ENCODE peak calls at places on chromosomes 11 and 22, in ten cellular contexts. One of them, this sample, is unnamed.
A peak's percentile ranks its signal among the peaks of the same experiment; 100 is the strongest.

GRCh38 chr11:19711911-19712280 is 741 bp upstream of the NAV2 start:
- DNase-seq in smooth muscle cell of the brain vasculature: no peak
- DNase-seq in fibroblast of the conjunctiva: no peak
- DNase-seq in GM13976: peak; percentile 17
- DNase-seq in Right ventricle myocardium superior: no peak
- DNase-seq in CD8-positive, alpha-beta memory T cell: no peak
- DNase-seq in NCI-H1417: no peak
- DNase-seq in astrocyte of the spinal cord: no peak
- DNase-seq in left cardiac atrium: no peak
- DNase-seq in left colon: no peak
- DNase-seq in this sample: no peak

GRCh38 chr11:114026355-114026754 is 33.2 kb upstream of the ZBTB16 start:
- DNase-seq in GM13976: no peak
- DNase-seq in smooth muscle cell of the brain vasculature: no peak
- DNase-seq in Right ventricle myocardium superior: no peak
- DNase-seq in left cardiac atrium: no peak
- DNase-seq in fibroblast of the conjunctiva: no peak
- DNase-seq in NCI-H1417: peak; percentile 34
- DNase-seq in astrocyte of the spinal cord: peak; percentile 37
- DNase-seq in left colon: no peak
- DNase-seq in CD8-positive, alpha-beta memory T cell: peak; percentile 24
- DNase-seq in this sample: no peak

GRCh38 chr11:106724293-106724892 is 293.9 kb downstream of the GUCY1A2 start:
- DNase-seq in CD8-positive, alpha-beta memory T cell: no peak
- DNase-seq in astrocyte of the spinal cord: no peak
- DNase-seq in fibroblast of the conjunctiva: no peak
- DNase-seq in NCI-H1417: peak; percentile 66
- DNase-seq in left colon: no peak
- DNase-seq in GM13976: no peak
- DNase-seq in left cardiac atrium: no peak
- DNase-seq in Right ventricle myocardium superior: no peak
- DNase-seq in smooth muscle cell of the brain vasculature: no peak
- DNase-seq in this sample: peak; percentile 11

GRCh38 chr22:42699281-42699681 is 21.4 kb downstream of the A4GALT start:
- DNase-seq in CD8-positive, alpha-beta memory T cell: no peak
- DNase-seq in NCI-H1417: no peak
- DNase-seq in astrocyte of the spinal cord: no peak
- DNase-seq in left colon: no peak
- DNase-seq in Right ventricle myocardium superior: peak; percentile 58
- DNase-seq in left cardiac atrium: no peak
- DNase-seq in fibroblast of the conjunctiva: no peak
- DNase-seq in smooth muscle cell of the brain vasculature: no peak
- DNase-seq in GM13976: no peak
- DNase-seq in this sample: no peak

GRCh38 chr11:114563077-114563476 is 3.4 kb upstream of the NXPE1 start:
- DNase-seq in fibroblast of the conjunctiva: no peak
- DNase-seq in left cardiac atrium: no peak
- DNase-seq in CD8-positive, alpha-beta memory T cell: no peak
- DNase-seq in left colon: no peak
- DNase-seq in Right ventricle myocardium superior: no peak
- DNase-seq in astrocyte of the spinal cord: no peak
- DNase-seq in GM13976: no peak
- DNase-seq in NCI-H1417: no peak
- DNase-seq in smooth muscle cell of the brain vasculature: no peak
- DNase-seq in this sample: no peak

GRCh38 chr22:30315962-30316576 is 10.7 kb downstream of the TBC1D10A start:
- DNase-seq in NCI-H1417: no peak
- DNase-seq in astrocyte of the spinal cord: no peak
- DNase-seq in smooth muscle cell of the brain vasculature: no peak
- DNase-seq in Right ventricle myocardium superior: no peak
- DNase-seq in left cardiac atrium: no peak
- DNase-seq in GM13976: no peak
- DNase-seq in left colon: no peak
- DNase-seq in CD8-positive, alpha-beta memory T cell: no peak
- DNase-seq in fibroblast of the conjunctiva: no peak
- DNase-seq in this sample: no peak

GRCh38 chr11:130062030-130062429 is 7.7 kb upstream of the APLP2 start:
- DNase-seq in astrocyte of the spinal cord: no peak
- DNase-seq in CD8-positive, alpha-beta memory T cell: no peak
- DNase-seq in fibroblast of the conjunctiva: no peak
- DNase-seq in Right ventricle myocardium superior: no peak
- DNase-seq in GM13976: no peak
- DNase-seq in left cardiac atrium: no peak
- DNase-seq in smooth muscle cell of the brain vasculature: no peak
- DNase-seq in left colon: no peak
- DNase-seq in NCI-H1417: no peak
- DNase-seq in this sample: no peak

GRCh38 chr11:102390667-102391449 is 43.8 kb downstream of the BIRC2 start:
- DNase-seq in left colon: peak; percentile 58
- DNase-seq in left cardiac atrium: peak; percentile 63
- DNase-seq in GM13976: peak; percentile 68
- DNase-seq in CD8-positive, alpha-beta memory T cell: peak; percentile 44
- DNase-seq in NCI-H1417: peak; percentile 49
- DNase-seq in smooth muscle cell of the brain vasculature: peak; percentile 32
- DNase-seq in astrocyte of the spinal cord: peak; percentile 60
- DNase-seq in fibroblast of the conjunctiva: peak; percentile 40
- DNase-seq in Right ventricle myocardium superior: peak; percentile 61
- DNase-seq in this sample: peak; percentile 17

GRCh38 chr11:70845761-70846160 is 406.6 kb downstream of the SHANK2 start:
- DNase-seq in CD8-positive, alpha-beta memory T cell: no peak
- DNase-seq in NCI-H1417: no peak
- DNase-seq in fibroblast of the conjunctiva: no peak
- DNase-seq in astrocyte of the spinal cord: no peak
- DNase-seq in left colon: no peak
- DNase-seq in smooth muscle cell of the brain vasculature: no peak
- DNase-seq in left cardiac atrium: no peak
- DNase-seq in GM13976: no peak
- DNase-seq in Right ventricle myocardium superior: no peak
- DNase-seq in this sample: no peak

GRCh38 chr11:85831050-85831449 is 20.1 kb upstream of the SYTL2 start:
- DNase-seq in CD8-positive, alpha-beta memory T cell: no peak
- DNase-seq in Right ventricle myocardium superior: no peak
- DNase-seq in smooth muscle cell of the brain vasculature: no peak
- DNase-seq in left cardiac atrium: no peak
- DNase-seq in fibroblast of the conjunctiva: no peak
- DNase-seq in astrocyte of the spinal cord: no peak
- DNase-seq in NCI-H1417: no peak
- DNase-seq in left colon: no peak
- DNase-seq in GM13976: no peak
- DNase-seq in this sample: peak; percentile 8

GRCh38 chr11:88357323-88358039 is 19.9 kb upstream of the CTSC start:
- DNase-seq in left cardiac atrium: no peak
- DNase-seq in Right ventricle myocardium superior: no peak
- DNase-seq in fibroblast of the conjunctiva: no peak
- DNase-seq in left colon: no peak
- DNase-seq in GM13976: peak; percentile 32
- DNase-seq in astrocyte of the spinal cord: peak; percentile 44
- DNase-seq in CD8-positive, alpha-beta memory T cell: no peak
- DNase-seq in smooth muscle cell of the brain vasculature: peak; percentile 21
- DNase-seq in NCI-H1417: no peak
- DNase-seq in this sample: no peak

GRCh38 chr11:64358907-64359711 is at the start of gene RPS6KA4:
- DNase-seq in fibroblast of the conjunctiva: no peak
- DNase-seq in smooth muscle cell of the brain vasculature: no peak
- DNase-seq in left cardiac atrium: peak; percentile 74
- DNase-seq in NCI-H1417: peak; percentile 34
- DNase-seq in left colon: no peak
- DNase-seq in Right ventricle myocardium superior: peak; percentile 77
- DNase-seq in CD8-positive, alpha-beta memory T cell: peak; percentile 47
- DNase-seq in astrocyte of the spinal cord: peak; percentile 58
- DNase-seq in GM13976: peak; percentile 95
- DNase-seq in this sample: no peak

GRCh38 chr22:25081409-25081824 is 118.2 kb upstream of the CRYBB3 start:
- DNase-seq in GM13976: peak; percentile 71
- DNase-seq in astrocyte of the spinal cord: no peak
- DNase-seq in CD8-positive, alpha-beta memory T cell: peak; percentile 31
- DNase-seq in smooth muscle cell of the brain vasculature: no peak
- DNase-seq in NCI-H1417: peak; percentile 1
- DNase-seq in left colon: no peak
- DNase-seq in left cardiac atrium: no peak
- DNase-seq in fibroblast of the conjunctiva: no peak
- DNase-seq in Right ventricle myocardium superior: no peak
- DNase-seq in this sample: no peak

This sample was measured in NCI-H748 treated with DMSO at 0.1 percent for 48 hours.